ENCODE peak calls at places on chromosomes 4 and X, in six cellular contexts. Q, X, E, S, W and B are unnamed samples.

GRCh38 chr4:1285790-1286553 is 3.7 kb upstream of the MAEA start:
- DNase-seq in E (no peak), X (peak), Q (no peak), W (no peak), S (peak), B (no peak)

GRCh38 chr4:972651-973424 is 531 bp downstream of the DGKQ start:
- DNase-seq in E (no peak), S (peak), W (no peak), X (peak), Q (no peak), B (peak)

GRCh38 chrX:1134976-1135375 is 77.5 kb downstream of the CRLF2 start:
- DNase-seq in X (no peak), E (no peak), W (no peak), Q (no peak), S (no peak), B (no peak)

GRCh38 chrX:153554519-153555167 is 37.2 kb downstream of the ATP2B3 start:
- DNase-seq in X (peak), S (peak), Q (peak), E (peak), W (peak), B (peak)

GRCh38 chr4:137065306-137065705 is 467.0 kb downstream of the PCDH18 start:
- DNase-seq in W (no peak), Q (peak), S (no peak), X (no peak), E (no peak), B (no peak)

GRCh38 chr4:188015025-188015778 is 19.6 kb downstream of the ZFP42 start:
- DNase-seq in X (peak), W (no peak), E (no peak), S (peak), Q (no peak), B (no peak)

GRCh38 chr4:143356493-143356892 is 19.8 kb downstream of the GAB1 start:
- DNase-seq in E (peak), W (no peak), S (no peak), X (no peak), Q (no peak), B (no peak)

GRCh38 chrX:111170017-111170416 is 74.0 kb downstream of the PAK3 start:
- DNase-seq in Q (peak), W (no peak), E (no peak), X (no peak), S (no peak), B (no peak)

GRCh38 chr4:128159967-128160366 is 98.9 kb downstream of the LARP1B start:
- DNase-seq in X (no peak), W (no peak), S (peak), Q (peak), E (no peak), B (no peak)

DNA sequence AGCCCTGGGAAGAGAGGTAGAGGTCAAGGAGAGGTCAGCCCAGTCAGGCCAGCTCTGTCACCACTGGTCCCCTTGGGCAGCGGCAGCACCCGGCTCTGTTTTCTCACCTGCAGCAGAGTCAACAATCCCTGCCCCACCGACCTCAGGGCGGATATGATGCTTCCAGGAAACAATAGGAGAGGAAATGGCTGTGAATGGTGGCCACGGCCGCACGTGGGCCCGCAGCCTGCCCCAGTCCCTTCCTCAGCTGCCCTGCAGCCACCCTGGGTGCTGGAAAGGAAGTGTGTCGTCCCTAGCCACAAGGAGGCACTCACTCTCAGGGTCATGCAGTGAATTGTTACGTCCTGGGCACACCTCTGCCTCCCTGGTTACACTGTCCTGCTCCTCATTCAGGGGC is 92.5 kb upstream of the ENPP6 start:
- DNase-seq in S (peak), Q (no peak), X (no peak), E (no peak), W (no peak), B (no peak)
- TF ChIP-seq CTCF in S (peak), Q (peak), X (no peak), E (peak), W (no peak), B (no peak)

GRCh38 chrX:44332437-44332836 is 11.0 kb downstream of the EFHC2 start:
- DNase-seq in X (no peak), S (no peak), Q (no peak), E (no peak), W (no peak), B (no peak)

DNA sequence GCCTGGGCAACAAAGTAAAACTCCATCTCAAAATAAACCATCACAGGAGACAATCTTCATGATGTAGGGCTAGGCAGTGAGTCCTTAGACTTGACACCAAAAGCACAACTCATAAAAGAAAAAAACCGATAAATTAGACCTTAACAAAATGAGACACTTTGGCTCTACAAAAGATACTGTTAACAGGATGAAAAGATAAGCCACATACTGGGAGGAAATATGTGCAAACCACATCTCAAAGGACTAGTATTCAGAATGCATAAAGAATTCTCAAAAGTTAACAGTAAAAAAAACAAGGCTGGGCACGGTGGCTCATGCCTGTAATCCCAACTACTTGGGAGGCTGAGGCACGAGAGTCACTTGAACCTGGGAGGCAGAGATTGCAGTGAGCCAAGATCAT is 13.2 kb downstream of the EFHC2 start:
- DNase-seq in E (no peak), X (no peak), W (no peak), Q (no peak), S (no peak), B (no peak)
- TF ChIP-seq CTCF in E (no peak), X (no peak), W (no peak), Q (no peak), S (no peak), B (no peak)

GRCh38 chr4:39976141-39976944 is 1.4 kb downstream of the PDS5A start:
- DNase-seq in X (peak), E (peak), W (peak), S (peak), Q (peak), B (peak)
- TF ChIP-seq CTCF in X (peak), E (peak), W (peak), S (peak), Q (peak), B (peak)

GRCh38 chr4:60805500-60806313 is 394.4 kb upstream of the ADGRL3 start:
- DNase-seq in Q (peak), E (no peak), W (no peak), S (peak), X (peak), B (peak)
- TF ChIP-seq CTCF in Q (peak), E (peak), W (peak), S (peak), X (peak), B (no peak)

GRCh38 chr4:7042697-7043464 is at the start of gene TADA2B:
- DNase-seq in X (peak), W (peak), S (peak), Q (peak), E (peak), B (peak)
- TF ChIP-seq CTCF in X (no peak), W (no peak), S (no peak), Q (no peak), E (peak), B (no peak)

GRCh38 chr4:145014365-145014764 is 83.6 kb downstream of the ANAPC10 start:
- DNase-seq in Q (no peak), E (no peak), S (no peak), W (no peak), X (no peak), B (no peak)
- TF ChIP-seq CTCF in Q (no peak), E (no peak), S (no peak), W (no peak), X (no peak), B (no peak)

DNA sequence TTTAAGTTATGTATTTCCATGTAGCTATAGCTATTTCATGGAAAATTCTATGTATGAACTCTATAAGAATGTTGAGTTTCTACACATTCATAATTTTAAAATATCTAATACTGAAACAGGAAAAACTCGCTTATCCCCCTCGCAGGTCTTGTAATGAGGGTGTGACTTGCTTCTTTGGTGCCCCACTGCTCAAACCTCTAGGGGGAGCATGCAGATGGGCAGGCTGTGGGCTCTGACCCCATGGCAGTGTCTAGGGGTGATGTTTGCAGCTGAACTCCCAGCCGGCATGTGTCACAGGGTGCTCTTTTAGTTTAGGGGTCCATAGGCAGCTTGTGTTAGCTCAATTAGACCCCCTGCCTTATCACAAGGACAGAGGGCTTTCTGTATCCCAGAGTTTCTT is 1825.7 kb upstream of the ADGRL3 start:
- DNase-seq in W (no peak), E (no peak), S (no peak), X (no peak), Q (no peak), B (no peak)
- TF ChIP-seq CTCF in W (no peak), E (no peak), S (peak), X (no peak), Q (no peak), B (no peak)